ENCODE peak calls at places on chromosome 16, in four cellular contexts. X, L, K and G are unnamed samples. For H3K79me1, the result is how much of the 10 kb centered on the place peaks cover.

GRCh38 chr16:86680137-86680536 is 101.8 kb downstream of the FOXL1 start:
- DNase-seq in X (no peak), L (peak), K (no peak), G (no peak)

GRCh38 chr16:4319454-4319853 is 3.6 kb downstream of the GLIS2 start:
- DNase-seq in X (no peak), L (no peak), K (no peak), G (no peak)

GRCh38 chr16:2715519-2715918 is 4.5 kb downstream of the PRSS27 start:
- DNase-seq in X (peak), L (peak), K (peak), G (peak)

GRCh38 chr16:5054876-5055865 is 10.6 kb downstream of the C16orf89 start:
- DNase-seq in X (no peak), L (no peak), K (no peak), G (no peak)

GRCh38 chr16:87409153-87409552 is 17.0 kb downstream of the MAP1LC3B start:
- DNase-seq in X (no peak), L (no peak), K (no peak), G (no peak)

GRCh38 chr16:9844361-9844760 is 337.9 kb downstream of the GRIN2A start:
- DNase-seq in X (no peak), L (no peak), K (no peak), G (no peak)

GRCh38 chr16:75116081-75116910 is at the start of gene LDHD:
- DNase-seq in X (peak), L (no peak), K (peak), G (peak)

GRCh38 chr16:1825864-1826690 is 548 bp downstream of the HAGH start:
- DNase-seq in X (no peak), L (peak), K (peak), G (peak)

GRCh38 chr16:88061346-88062110 is 110.3 kb downstream of the BANP start:
- DNase-seq in X (no peak), L (no peak), K (no peak), G (no peak)

GRCh38 chr16:84014570-84015327 is 27.8 kb downstream of the SLC38A8 start:
- DNase-seq in X (no peak), L (no peak), K (no peak), G (no peak)

GRCh38 chr16:85460252-85460982 is 152.7 kb upstream of the GSE1 start:
- DNase-seq in X (no peak), L (no peak), K (no peak), G (no peak)

GRCh38 chr16:21159281-21159951 is 942 bp downstream of the LDAF1 start:
- DNase-seq in X (peak), L (no peak), K (peak), G (peak)

GRCh38 chr16:4136229-4136813 is 20.1 kb upstream of the ADCY9 start:
- DNase-seq in X (peak), L (no peak), K (no peak), G (peak)

GRCh38 chr16:65576631-65577030 is 454.8 kb upstream of the CDH11 start:
- DNase-seq in X (peak), L (no peak), K (peak), G (peak)

GRCh38 chr16:23240994-23241393 is 58.4 kb downstream of the SCNN1G start:
- DNase-seq in X (no peak), L (no peak), K (no peak), G (no peak)

GRCh38 chr16:1732071-1732470 is 26.1 kb downstream of the MAPK8IP3 start:
- DNase-seq in X (no peak), L (no peak), K (no peak), G (no peak)

GRCh38 chr16:79170565-79171242 is 429.8 kb downstream of the MAF start:
- DNase-seq in X (no peak), L (no peak), K (no peak), G (no peak)

GRCh38 chr16:55515110-55515509 is 6.2 kb downstream of the LPCAT2 start:
- DNase-seq in X (no peak), L (peak), K (no peak), G (no peak)

GRCh38 chr16:27917953-27918352 is 145.6 kb downstream of the GSG1L start:
- DNase-seq in X (no peak), L (no peak), K (no peak), G (no peak)

GRCh38 chr16:4270091-4270490 is 2.7 kb downstream of the TFAP4 start:
- DNase-seq in X (no peak), L (no peak), K (no peak), G (no peak)

GRCh38 chr16:71172808-71173207 is 57.7 kb downstream of the HYDIN start:
- DNase-seq in X (no peak), L (no peak), K (no peak), G (no peak)

GRCh38 chr16:21667575-21667974 is 3.8 kb downstream of the OTOA start:
- DNase-seq in X (no peak), L (no peak), K (no peak), G (no peak)

GRCh38 chr16:10919003-10919351 is 23.3 kb downstream of the DEXI start:
- DNase-seq in X (no peak), L (no peak), K (no peak), G (no peak)

GRCh38 chr16:72856797-72857196 is 191.1 kb downstream of the ZFHX3 start:
- DNase-seq in X (peak), L (no peak), K (peak), G (peak)

GRCh38 chr16:75965504-75966374 is 239.4 kb upstream of the CPHXL start:
- DNase-seq in X (no peak), L (no peak), K (no peak), G (peak)

GRCh38 chr16:79301036-79301435 is 299.5 kb downstream of the MAF start:
- DNase-seq in X (peak), L (no peak), K (peak), G (no peak)

GRCh38 chr16:19882641-19883040 is 2.0 kb downstream of the GPRC5B start:
- DNase-seq in X (peak), L (no peak), K (peak), G (peak)

GRCh38 chr16:12538667-12539081 is 265.0 kb downstream of the CPPED1 start:
- DNase-seq in X (no peak), L (no peak), K (no peak), G (no peak)

GRCh38 chr16:64321881-64322280 is 800.0 kb downstream of the CDH11 start:
- DNase-seq in X (no peak), L (no peak), K (no peak), G (no peak)
- H4K5ac ChIP-seq in X (no peak), L (no peak), K (no peak), G (no peak)

GRCh38 chr16:17160285-17160854 is 310.4 kb downstream of the XYLT1 start:
- DNase-seq in X (no peak), L (peak), K (peak), G (peak)
- H3K27ac ChIP-seq in X (no peak), L (no peak), K (no peak), G (peak)

GRCh38 chr16:67961551-67961957 is 6.9 kb downstream of the SLC12A4 start:
- DNase-seq in X (no peak), L (no peak), K (no peak), G (no peak)
- H3K79me1 ChIP-seq in X (under half), L (half or more), K (under half), G (under half)

GRCh38 chr16:89094252-89094901 is 725 bp downstream of the ACSF3 start:
- DNase-seq in X (no peak), L (no peak), K (no peak), G (peak)
- H4K5ac ChIP-seq in X (no peak), L (peak), K (peak), G (no peak)

GRCh38 chr16:57299719-57300386 is 15.4 kb upstream of the PLLP start:
- DNase-seq in X (peak), L (peak), K (peak), G (peak)

GRCh38 chr16:57299009-57299718 is 14.7 kb upstream of the PLLP start:
- DNase-seq in X (no peak), L (no peak), K (peak), G (no peak)

GRCh38 chr16:57301126-57301817 is 16.8 kb upstream of the PLLP start:
- DNase-seq in X (no peak), L (no peak), K (no peak), G (peak)

GRCh38 chr16:57297856-57298255 is 13.4 kb upstream of the PLLP start:
- DNase-seq in X (peak), L (no peak), K (no peak), G (peak)

DNA sequence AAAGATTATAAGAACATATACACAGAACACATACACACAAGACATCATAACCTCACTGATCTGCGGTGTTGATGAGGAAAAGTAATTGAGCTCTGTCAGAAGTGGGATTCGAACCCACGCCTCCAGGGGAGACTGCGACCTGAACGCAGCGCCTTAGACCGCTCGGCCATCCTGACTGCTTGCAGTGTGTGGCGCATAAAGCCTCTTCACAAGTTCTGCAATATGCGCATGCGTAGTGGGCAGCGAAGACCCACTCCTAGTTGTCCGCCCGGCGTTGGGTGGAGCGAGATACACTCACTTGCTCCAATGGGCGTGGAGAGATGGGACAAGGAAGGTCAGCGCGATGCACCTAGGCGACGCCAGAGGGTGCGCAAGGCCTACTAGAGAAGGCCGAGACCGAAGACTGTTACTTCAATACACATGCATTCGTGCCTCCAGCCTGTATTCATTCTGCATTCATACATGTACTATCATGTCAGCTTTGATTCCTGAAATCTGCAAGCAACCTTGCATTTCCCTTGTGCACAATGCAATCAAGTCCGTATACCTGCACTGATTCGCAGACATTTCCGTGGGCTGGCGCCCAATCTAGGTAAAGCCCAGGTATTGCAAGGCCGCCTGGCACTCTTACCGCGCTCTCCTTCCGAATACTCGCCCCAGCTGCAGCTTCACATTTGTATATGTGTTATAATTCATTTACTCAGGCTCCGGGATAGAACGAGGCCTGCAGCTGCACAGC is 16.1 kb upstream of the PLLP start:
- DNase-seq in X (peak), L (peak), K (peak), G (peak)
- H3K27ac ChIP-seq in X (no peak), L (no peak), K (no peak), G (no peak)